ENCODE peak calls at places on chromosomes 13 and 19, in five cellular contexts. E is left ventricle myocardium inferior, I is GM12865, J is GM23248, U is AG04449. V is an unnamed sample.
A peak's percentile ranks its signal among the peaks of the same experiment; 100 is the strongest.

GRCh38 chr19:35124098-35125060 is 8.8 kb downstream of the FXYD3 start:
- DNase-seq in J (peak; percentile 98), I (peak; percentile 93), U (peak; percentile 33), E (peak; percentile 93), V (peak; percentile 65)

GRCh38 chr19:38264486-38265212 is at the start of gene SPINT2:
- DNase-seq in J (peak; percentile 26), U (no peak), E (no peak), I (no peak), V (peak; percentile 25)

GRCh38 chr19:15265849-15266248 is 33.6 kb upstream of the EPHX3 start:
- DNase-seq in I (no peak), J (peak; percentile 94), U (peak; percentile 47), E (peak; percentile 90), V (no peak)

GRCh38 chr19:57566396-57567256 is 7.0 kb upstream of the ZNF550 start:
- DNase-seq in J (peak; percentile 47), U (no peak), E (no peak), I (peak; percentile 41), V (peak; percentile 54)

GRCh38 chr13:53445682-53446081 is 417.1 kb downstream of the OLFM4 start:
- DNase-seq in U (no peak), I (no peak), E (no peak), J (no peak), V (no peak)

GRCh38 chr19:10113964-10114650 is 2.6 kb downstream of the P2RY11 start:
- DNase-seq in U (no peak), I (peak; percentile 52), J (peak; percentile 18), E (no peak), V (no peak)

GRCh38 chr19:39083983-39084731 is at the start of gene ACP7:
- DNase-seq in J (peak; percentile 43), E (no peak), U (no peak), I (no peak), V (no peak)

GRCh38 chr19:15418112-15418587 is 638 bp downstream of the AKAP8L start:
- DNase-seq in J (peak; percentile 55), E (no peak), I (no peak), U (no peak), V (no peak)

GRCh38 chr19:2618611-2619010 is 83.9 kb downstream of the GNG7 start:
- DNase-seq in U (no peak), I (peak; percentile 59), J (peak; percentile 75), E (peak; percentile 69), V (peak; percentile 82)

GRCh38 chr13:109862627-109863026 is 76.2 kb upstream of the IRS2 start:
- DNase-seq in I (no peak), U (no peak), J (peak; percentile 34), E (no peak), V (no peak)

GRCh38 chr19:46015080-46015960 is 7.5 kb downstream of the PGLYRP1 start:
- DNase-seq in E (peak; percentile 45), U (no peak), I (peak; percentile 52), J (peak; percentile 47), V (no peak)

GRCh38 chr13:50646070-50646469 is 197.4 kb downstream of the DLEU7 start:
- DNase-seq in J (no peak), U (no peak), E (no peak), I (no peak), V (no peak)

GRCh38 chr13:94209110-94209509 is 270.4 kb downstream of the DCT start:
- DNase-seq in J (peak; percentile 9), U (no peak), I (no peak), E (no peak), V (no peak)

GRCh38 chr19:35380450-35381124 is 9.7 kb downstream of the GPR42 start:
- DNase-seq in J (no peak), E (no peak), U (no peak), I (no peak), V (no peak)

GRCh38 chr19:43599635-43600295 is 3.4 kb downstream of the ZNF576 start:
- DNase-seq in J (no peak), I (no peak), U (no peak), E (no peak), V (no peak)

GRCh38 chr13:114096031-114096485 is 36.4 kb downstream of the RASA3 start:
- DNase-seq in E (no peak), U (no peak), J (no peak), I (no peak), V (no peak)

GRCh38 chr19:45485301-45486077 is 11.4 kb downstream of the RTN2 start:
- DNase-seq in U (no peak), E (peak; percentile 98), I (peak; percentile 98), J (peak; percentile 98), V (peak; percentile 95)

GRCh38 chr13:37074703-37075102 is 15.2 kb upstream of the SUPT20H start:
- DNase-seq in U (no peak), E (no peak), I (no peak), J (peak; percentile 62), V (peak; percentile 24)

GRCh38 chr13:98254541-98254940 is 77.5 kb upstream of the RNF113B start:
- DNase-seq in U (peak; percentile 65), E (no peak), I (no peak), J (peak; percentile 85), V (no peak)

GRCh38 chr19:54684537-54684936 is 21.8 kb downstream of the LILRB4 start:
- DNase-seq in E (no peak), J (peak; percentile 38), U (no peak), I (peak; percentile 57), V (peak; percentile 69)

GRCh38 chr13:112246731-112247470 is 129.3 kb upstream of the SPACA7 start:
- DNase-seq in E (no peak), U (no peak), J (no peak), I (no peak), V (no peak)

GRCh38 chr19:31180907-31181306 is 168.3 kb downstream of the TSHZ3 start:
- DNase-seq in I (no peak), J (no peak), E (no peak), U (no peak), V (no peak)

GRCh38 chr13:42047561-42048322 is 706 bp upstream of the DGKH start:
- DNase-seq in J (peak; percentile 78), E (peak; percentile 29), I (peak; percentile 60), U (no peak), V (no peak)

GRCh38 chr13:91698308-91698707 is 299.9 kb downstream of the GPC5 start:
- DNase-seq in I (no peak), U (no peak), E (no peak), J (no peak), V (no peak)

GRCh38 chr13:81745391-81745790 is 1404.5 kb upstream of the SPRY2 start:
- DNase-seq in J (no peak), E (no peak), U (no peak), I (no peak), V (no peak)

DNA sequence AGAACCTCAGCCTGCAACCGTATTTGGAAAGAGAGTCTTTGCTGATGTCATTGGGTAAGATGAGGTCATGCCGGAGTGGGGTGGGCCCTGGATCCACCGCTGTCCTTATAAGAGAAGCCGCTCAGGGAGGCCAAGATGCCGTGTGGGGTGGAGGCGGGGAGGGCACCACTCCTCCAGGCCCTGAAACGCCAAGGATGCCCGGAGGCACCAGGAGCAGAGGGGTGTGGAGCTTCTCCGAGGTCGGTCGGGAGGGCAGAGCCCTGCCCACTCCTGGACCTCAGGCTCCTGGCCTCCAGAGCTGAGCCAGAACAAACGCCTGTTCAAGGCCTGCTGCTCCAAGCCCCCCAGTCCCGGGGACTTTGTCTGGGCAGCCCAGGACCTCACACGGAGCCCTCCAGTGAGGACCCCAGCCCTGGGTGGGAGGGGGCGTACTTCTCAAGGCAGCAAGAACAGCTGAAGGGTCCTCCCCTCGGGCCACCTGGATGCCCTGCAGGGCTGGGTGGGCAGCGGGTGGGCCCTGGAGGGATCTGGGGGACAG is 29.9 kb downstream of the PIP5K1C start:
- DNase-seq in J (peak; percentile 95), I (no peak), U (no peak), E (peak; percentile 81), V (no peak)
- H3K4me3 ChIP-seq in J (peak overlapping the region; percentile 58), I (no peak overlapping the region), U (no peak overlapping the region), E (peak overlapping the region; percentile 61), V (no peak overlapping the region)

DNA sequence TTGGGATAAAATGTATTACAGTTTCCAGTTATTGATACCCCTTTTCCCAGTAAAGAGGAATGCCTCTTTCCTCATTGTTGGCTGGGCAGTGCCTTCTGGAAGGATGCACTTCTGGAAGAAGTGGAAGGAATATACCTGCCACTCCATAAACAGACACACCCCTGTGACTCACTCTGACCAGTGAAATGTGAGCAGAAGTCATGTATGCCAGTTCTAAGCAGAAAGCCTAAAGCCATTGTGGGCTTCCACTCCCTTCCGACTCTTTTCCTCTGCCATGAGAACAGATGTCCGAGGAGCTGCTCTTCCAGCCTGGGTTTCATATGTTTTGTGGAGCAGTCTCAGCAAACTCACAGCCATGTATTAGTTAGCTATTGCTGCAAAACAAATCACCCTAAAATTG is 166.1 kb upstream of the SERP2 start:
- DNase-seq in E (no peak), J (no peak), I (no peak), U (no peak), V (no peak)
- H3K4me3 ChIP-seq in E (no peak overlapping the region), J (no peak overlapping the region), I (no peak overlapping the region), U (no peak overlapping the region), V (no peak overlapping the region)

GRCh38 chr19:50414850-50415660 is 3.7 kb upstream of the SPIB start:
- DNase-seq in E (peak; percentile 75), J (peak; percentile 83), I (peak; percentile 93), U (no peak), V (peak; percentile 25)

GRCh38 chr19:50412419-50412818 is 6.3 kb upstream of the SPIB start:
- DNase-seq in U (no peak), J (no peak), I (no peak), E (no peak), V (no peak)

GRCh38 chr19:50413096-50413495 is 5.6 kb upstream of the SPIB start:
- DNase-seq in U (no peak), I (no peak), J (no peak), E (no peak), V (no peak)

GRCh38 chr19:50415661-50416033 is 3.1 kb upstream of the SPIB start:
- DNase-seq in U (no peak), J (no peak), E (peak; percentile 27), I (peak; percentile 97), V (no peak)

GRCh38 chr19:50413531-50413930 is 5.2 kb upstream of the SPIB start:
- DNase-seq in J (no peak), U (no peak), I (no peak), E (no peak), V (no peak)
- H3K4me3 ChIP-seq in J (no peak overlapping the region), U (no peak overlapping the region), I (no peak overlapping the region), E (no peak overlapping the region), V (no peak overlapping the region)

DNA sequence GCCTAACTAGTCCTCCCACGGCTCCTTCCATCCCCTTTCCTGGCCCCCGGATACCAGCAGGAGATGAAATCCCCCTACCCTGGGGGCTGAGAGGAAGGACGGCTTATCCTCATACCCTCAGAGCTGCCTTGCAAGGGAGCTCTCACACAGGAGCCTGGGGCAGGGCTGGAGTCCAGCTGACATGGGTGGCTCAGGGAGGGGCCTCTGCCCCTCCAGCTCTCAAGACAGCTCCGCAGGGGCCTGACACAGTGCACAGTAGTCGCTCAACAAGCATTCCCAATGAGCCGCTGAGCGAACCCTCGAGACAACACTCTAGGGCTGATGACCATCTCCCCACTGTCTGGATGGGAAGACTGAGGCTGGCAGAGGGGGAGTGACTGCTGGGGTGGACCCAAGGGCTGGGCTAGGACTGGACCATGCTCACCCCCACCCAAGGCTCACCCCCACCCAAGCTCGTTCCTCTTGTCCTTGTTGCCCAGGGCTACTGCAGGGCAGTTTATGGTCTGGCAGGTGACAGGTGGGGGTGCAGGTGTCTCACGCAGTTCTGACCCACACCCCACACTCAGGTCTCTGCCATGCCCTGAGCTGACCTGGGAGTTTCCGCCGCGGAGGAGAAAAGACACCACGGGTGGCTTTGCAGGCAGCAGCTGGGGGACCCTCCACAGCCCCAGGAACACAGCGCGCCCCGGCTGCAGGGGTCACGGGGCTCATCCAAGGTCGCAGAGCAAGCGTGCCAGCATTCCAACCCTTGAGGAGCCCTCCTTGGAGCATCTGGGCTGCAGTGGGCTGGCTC is 3.9 kb downstream of the ZBTB7A start:
- DNase-seq in U (no peak), I (no peak), E (no peak), J (peak; percentile 36), V (no peak)
- H3K4me3 ChIP-seq in U (peak overlapping the region; percentile 8), I (peak overlapping the region; percentile 81), E (peak overlapping the region; percentile 96), J (peak overlapping the region; percentile 82), V (no peak overlapping the region)

V was measured in Jurkat, Clone E6-1.